ENCODE peak calls at places on chromosomes 4 and X, in five cellular contexts. A, R, K, E and I are unnamed samples.

GRCh38 chr4:1060121-1060520 is 48.7 kb downstream of the FGFRL1 start:
- DNase-seq in A (no peak), R (no peak), K (no peak), E (no peak), I (no peak)

GRCh38 chr4:78020677-78021076 is 36.4 kb upstream of the FRAS1 start:
- DNase-seq in A (no peak), R (peak; percentile 36), K (no peak), E (no peak), I (no peak)

GRCh38 chr4:88177981-88178632 is 19.7 kb upstream of the ABCG2 start:
- DNase-seq in E (peak; percentile 54), A (peak; percentile 46), R (peak; percentile 28), K (no peak), I (peak; percentile 64)

GRCh38 chr4:40575846-40576245 is 53.8 kb downstream of the RBM47 start:
- DNase-seq in K (no peak), A (no peak), E (no peak), R (no peak), I (peak; percentile 22)

GRCh38 chr4:69707807-69708206 is 52.6 kb downstream of the SULT1B1 start:
- DNase-seq in A (no peak), E (no peak), K (no peak), R (no peak), I (no peak)

GRCh38 chr4:71595576-71596108 is 188.2 kb downstream of the GC start:
- DNase-seq in A (no peak), E (no peak), R (no peak), K (no peak), I (no peak)

GRCh38 chr4:159508917-159509500 is 406.1 kb downstream of the RAPGEF2 start:
- DNase-seq in R (no peak), A (no peak), K (no peak), E (no peak), I (no peak)

GRCh38 chr4:15805583-15806517 is 27.7 kb downstream of the CD38 start:
- DNase-seq in K (peak; percentile 48), R (peak; percentile 53), A (peak; percentile 17), E (peak; percentile 62), I (peak; percentile 28)

GRCh38 chrX:98422530-98422929 is 1538.8 kb downstream of the RPA4 start:
- DNase-seq in R (no peak), K (no peak), A (no peak), E (no peak), I (no peak)

GRCh38 chr4:13642163-13642562 is 14.6 kb upstream of the BOD1L1 start:
- DNase-seq in K (no peak), R (no peak), A (no peak), E (no peak), I (no peak)

GRCh38 chr4:56410247-56410646 is 23.0 kb upstream of the AASDH start:
- DNase-seq in A (peak; percentile 47), K (no peak), R (peak; percentile 72), E (peak; percentile 47), I (no peak)

GRCh38 chr4:3722446-3723231 is 43.5 kb upstream of the ADRA2C start:
- DNase-seq in A (no peak), R (no peak), K (no peak), E (no peak), I (no peak)

GRCh38 chr4:3725936-3726895 is 40.0 kb upstream of the ADRA2C start:
- DNase-seq in K (no peak), A (no peak), R (no peak), E (no peak), I (no peak)

GRCh38 chr4:3723232-3723642 is 42.9 kb upstream of the ADRA2C start:
- DNase-seq in R (no peak), K (no peak), A (no peak), E (no peak), I (no peak)

GRCh38 chr4:3721627-3722026 is 44.6 kb upstream of the ADRA2C start:
- DNase-seq in A (no peak), K (no peak), E (no peak), R (no peak), I (no peak)

GRCh38 chr4:3724319-3725231 is 41.6 kb upstream of the ADRA2C start:
- DNase-seq in E (no peak), R (no peak), A (no peak), K (no peak), I (no peak)
- TF ChIP-seq USF2 in E (no peak), R (no peak), A (no peak), K (no peak), I (no peak)

DNA sequence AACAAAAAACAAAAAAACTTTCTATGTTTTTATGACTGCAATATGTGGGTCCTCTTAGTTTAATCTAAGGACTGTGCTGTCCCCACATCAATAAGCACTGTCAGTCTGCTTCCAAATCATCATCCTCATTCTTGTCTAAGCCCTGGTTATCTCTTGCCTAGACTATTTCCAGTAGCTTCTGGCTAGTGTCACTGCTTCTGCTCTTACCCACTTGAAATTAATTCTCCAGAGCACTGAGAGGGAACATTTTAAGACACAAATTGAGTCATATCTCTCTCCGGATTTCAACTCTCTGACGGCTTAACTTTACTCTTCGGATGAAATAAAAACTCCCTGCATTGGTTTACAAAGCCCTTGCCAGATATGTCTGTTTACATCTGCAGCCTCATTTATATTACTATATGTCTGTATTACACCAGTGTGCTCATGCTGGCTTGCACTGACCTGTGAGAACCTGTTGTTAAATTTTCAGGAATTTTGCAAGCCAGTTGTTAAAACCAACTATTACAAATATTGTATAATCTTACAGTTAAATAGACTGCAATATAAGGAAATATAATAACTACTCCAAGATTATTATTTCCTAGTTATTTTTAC is 345.9 kb downstream of the ADGRL3 start:
- DNase-seq in R (no peak), K (no peak), E (no peak), A (no peak), I (no peak)
- TF ChIP-seq ESRRA in R (no peak), K (no peak), E (no peak), A (no peak), I (no peak)

GRCh38 chr4:153523941-153524386 is 57.8 kb downstream of the TMEM131L start:
- DNase-seq in E (no peak), R (no peak), A (no peak), K (no peak), I (no peak)
- TF ChIP-seq USF2 in E (no peak), R (no peak), A (no peak), K (no peak), I (no peak)

GRCh38 chr4:19266566-19266965 is 985.1 kb upstream of the SLIT2 start:
- DNase-seq in E (no peak), R (no peak), K (no peak), A (no peak), I (no peak)
- TF ChIP-seq ESRRA in E (no peak), R (no peak), K (no peak), A (no peak), I (no peak)

GRCh38 chr4:158181906-158182305 is 9.1 kb upstream of the GASK1B start:
- DNase-seq in E (no peak), K (no peak), A (no peak), R (no peak), I (no peak)
- TF ChIP-seq USF2 in E (no peak), K (no peak), A (no peak), R (no peak), I (no peak)

GRCh38 chrX:15617111-15617510 is 16.4 kb upstream of the ACE2 start:
- DNase-seq in E (no peak), K (no peak), A (no peak), R (no peak), I (no peak)

GRCh38 chrX:15616531-15616930 is 15.8 kb upstream of the ACE2 start:
- DNase-seq in R (no peak), A (no peak), K (no peak), E (no peak), I (no peak)

GRCh38 chrX:15623074-15623473 is 22.3 kb upstream of the ACE2 start:
- DNase-seq in K (no peak), R (no peak), A (no peak), E (no peak), I (no peak)

DNA sequence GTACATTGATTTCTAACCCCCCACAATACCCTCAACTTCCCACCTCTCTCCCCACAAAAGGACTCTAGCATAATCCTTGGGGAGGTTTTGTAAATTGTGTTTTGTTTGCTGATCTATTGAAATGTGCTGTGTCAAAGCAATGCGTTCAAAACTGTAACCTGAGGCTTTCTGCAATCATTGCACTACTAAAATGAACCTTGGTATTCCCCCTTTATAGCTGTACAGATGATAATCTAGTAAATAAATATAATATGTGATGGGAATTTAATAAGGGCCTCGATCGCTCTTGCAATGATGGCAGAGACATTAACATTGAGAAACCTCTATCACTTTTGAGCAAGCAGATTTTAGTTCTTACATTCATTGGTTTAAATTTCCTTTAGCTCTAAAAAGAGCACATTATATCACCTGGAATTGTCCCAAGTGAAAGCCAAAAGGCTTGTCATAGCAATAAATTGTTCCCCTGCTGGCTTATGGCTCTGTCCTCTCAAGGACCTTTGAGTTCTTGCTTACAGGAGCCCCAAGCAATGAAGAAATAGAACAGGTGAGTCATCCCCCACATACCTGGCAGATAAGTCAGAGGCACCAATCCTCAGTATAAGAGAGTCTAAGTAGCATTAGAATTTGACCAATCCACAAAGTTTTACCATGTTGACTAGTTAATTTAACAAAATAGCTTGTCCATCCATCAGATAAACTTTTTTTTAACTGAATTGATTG is 18.5 kb upstream of the ACE2 start:
- DNase-seq in E (no peak), R (no peak), K (no peak), A (peak; percentile 1), I (no peak)
- TF ChIP-seq ESRRA in E (no peak), R (no peak), K (no peak), A (no peak), I (no peak)

GRCh38 chrX:153814591-153815315 is 15.6 kb downstream of the PDZD4 start:
- DNase-seq in K (no peak), E (no peak), R (no peak), A (no peak), I (no peak)

GRCh38 chrX:153812220-153812619 is 17.8 kb downstream of the SSR4 start:
- DNase-seq in R (no peak), K (no peak), A (no peak), E (no peak), I (no peak)

GRCh38 chrX:153817291-153817690 is 13.1 kb downstream of the PDZD4 start:
- DNase-seq in R (no peak), E (no peak), A (no peak), K (no peak), I (no peak)

GRCh38 chrX:153816821-153817220 is 13.5 kb downstream of the PDZD4 start:
- DNase-seq in A (no peak), R (no peak), K (no peak), E (peak; percentile 60), I (no peak)

GRCh38 chrX:153813161-153813560 is 17.2 kb downstream of the PDZD4 start:
- DNase-seq in E (no peak), K (no peak), R (no peak), A (no peak), I (no peak)
- TF ChIP-seq USF2 in E (no peak), K (no peak), R (no peak), A (no peak), I (no peak)